ENCODE peak calls at places on chromosomes 13 and 19, in four cellular contexts. M, U, I and N are unnamed samples.

GRCh38 chr13:32969516-32969941 is 46.7 kb upstream of the KL start:
- DNase-seq in U (no peak), I (no peak), M (no peak), N (no peak)

GRCh38 chr19:44566984-44567383 is 37.5 kb upstream of the CEACAM20 start:
- DNase-seq in U (no peak), M (no peak), I (no peak), N (no peak)

GRCh38 chr13:89375839-89376238 is 1704.7 kb downstream of the SLITRK5 start:
- DNase-seq in U (no peak), I (no peak), M (no peak), N (no peak)

GRCh38 chr13:41668130-41668757 is 210.9 kb downstream of the RGCC start:
- DNase-seq in U (peak), M (peak), I (no peak), N (peak)

GRCh38 chr13:25771208-25771607 is 280.6 kb downstream of the SHISA2 start:
- DNase-seq in M (no peak), U (no peak), I (no peak), N (no peak)

GRCh38 chr13:30737511-30738342 is 2.4 kb downstream of the ALOX5AP start:
- DNase-seq in M (no peak), I (no peak), U (no peak), N (no peak)

GRCh38 chr19:3328743-3329142 is 37.6 kb upstream of the NFIC start:
- DNase-seq in M (no peak), I (no peak), U (no peak), N (no peak)

GRCh38 chr19:42175952-42176648 is 41.4 kb downstream of the DEDD2 start:
- DNase-seq in M (no peak), U (no peak), I (no peak), N (no peak)

GRCh38 chr19:47848871-47849473 is 10.1 kb upstream of the TPRX2 start:
- DNase-seq in U (peak), I (peak), M (peak), N (peak)

GRCh38 chr19:18972301-18972831 is 31.3 kb upstream of the HOMER3 start:
- DNase-seq in M (no peak), I (no peak), U (no peak), N (no peak)

DNA sequence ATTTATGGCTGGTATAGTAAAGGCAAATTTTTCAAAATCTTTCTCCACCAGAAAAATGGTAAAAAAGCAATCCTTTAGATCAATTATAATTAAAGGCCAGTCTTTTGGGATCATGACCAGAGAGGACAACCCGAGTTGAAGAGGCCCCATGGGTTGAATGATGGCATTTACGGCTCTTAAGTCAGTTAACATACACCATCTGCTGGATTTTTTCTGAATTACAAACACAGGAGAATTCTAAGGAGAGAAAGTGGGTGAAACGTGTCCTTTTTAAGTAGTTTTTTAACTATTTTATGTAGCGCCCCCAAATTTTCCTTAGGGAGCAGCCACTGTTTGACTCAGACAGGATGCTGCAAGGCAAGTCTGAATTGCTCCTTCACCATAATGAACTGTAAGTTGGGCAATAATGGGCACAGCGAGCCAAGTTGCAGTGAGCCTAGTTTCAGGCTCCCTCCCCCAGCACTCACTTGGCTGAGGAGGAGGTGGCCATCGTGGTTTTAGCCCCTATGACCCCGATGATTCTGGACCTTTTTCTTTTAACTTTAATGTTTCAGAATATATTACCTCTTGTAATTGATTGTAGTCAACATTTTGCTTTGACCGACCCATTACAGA is 13.6 kb upstream of the ZNF611 start:
- DNase-seq in M (peak), I (no peak), U (peak), N (no peak)
- TF ChIP-seq FOSL1 in M (no peak), I (no peak), U (no peak), N (no peak)

DNA sequence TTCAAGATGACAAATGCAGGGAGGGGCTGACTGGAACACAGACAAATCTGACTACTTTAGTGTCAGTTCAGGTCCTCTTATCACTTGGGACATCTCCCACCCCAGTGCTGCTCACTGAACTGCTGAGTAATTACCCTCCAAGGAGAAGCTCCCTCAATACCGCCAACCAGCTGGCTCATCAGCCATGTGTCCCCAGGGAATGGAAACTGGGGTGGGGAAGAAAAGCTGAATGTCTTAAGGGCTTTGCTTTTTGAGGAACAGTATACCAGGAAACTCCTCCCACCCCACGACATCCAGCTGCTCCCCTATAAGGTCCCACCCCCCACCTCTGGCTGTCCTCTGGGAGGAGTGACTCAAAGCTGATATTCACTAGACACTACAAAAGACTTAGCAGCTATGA is 2.0 kb downstream of the ZNF823 start:
- DNase-seq in U (no peak), M (peak), I (no peak), N (no peak)
- TF ChIP-seq FOSL1 in U (no peak), M (peak), I (no peak), N (no peak)

GRCh38 chr19:53867225-53868090 is at the start of gene MYADM:
- DNase-seq in I (peak), M (peak), U (peak), N (peak)
- TF ChIP-seq FOSL1 in I (no peak), M (no peak), U (no peak), N (no peak)

GRCh38 chr13:99909836-99910619 is 61.5 kb downstream of the ZIC5 start:
- DNase-seq in I (no peak), U (no peak), M (no peak), N (no peak)
- TF ChIP-seq FOSL1 in I (no peak), U (no peak), M (no peak), N (no peak)

GRCh38 chr19:7993560-7993959 is 11.9 kb downstream of the ELAVL1 start:
- DNase-seq in M (no peak), U (no peak), I (no peak), N (no peak)
- TF ChIP-seq FOSL1 in M (no peak), U (no peak), I (no peak), N (no peak)

DNA sequence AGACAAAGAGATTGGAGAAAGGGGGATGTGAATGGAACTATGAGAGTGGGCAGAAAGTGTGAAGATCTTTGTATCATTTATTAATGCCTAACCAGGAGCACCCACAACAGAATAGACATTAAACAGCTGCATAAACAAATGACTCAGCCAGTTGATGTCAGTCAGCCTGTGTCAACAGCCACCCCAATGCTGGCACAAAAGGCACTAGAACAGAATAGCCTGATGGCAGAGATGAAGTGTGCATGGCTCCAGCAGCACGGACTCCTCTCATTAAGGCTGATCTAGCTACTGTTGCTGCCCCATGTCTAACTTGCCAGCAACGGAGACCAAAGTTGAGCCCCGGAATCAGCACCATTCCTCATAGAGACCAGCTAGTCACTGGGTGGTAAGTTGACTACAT is 7.8 kb downstream of the CPB2 start:
- DNase-seq in M (no peak), U (no peak), I (no peak), N (no peak)
- TF ChIP-seq FOSL1 in M (no peak), U (no peak), I (no peak), N (no peak)

DNA sequence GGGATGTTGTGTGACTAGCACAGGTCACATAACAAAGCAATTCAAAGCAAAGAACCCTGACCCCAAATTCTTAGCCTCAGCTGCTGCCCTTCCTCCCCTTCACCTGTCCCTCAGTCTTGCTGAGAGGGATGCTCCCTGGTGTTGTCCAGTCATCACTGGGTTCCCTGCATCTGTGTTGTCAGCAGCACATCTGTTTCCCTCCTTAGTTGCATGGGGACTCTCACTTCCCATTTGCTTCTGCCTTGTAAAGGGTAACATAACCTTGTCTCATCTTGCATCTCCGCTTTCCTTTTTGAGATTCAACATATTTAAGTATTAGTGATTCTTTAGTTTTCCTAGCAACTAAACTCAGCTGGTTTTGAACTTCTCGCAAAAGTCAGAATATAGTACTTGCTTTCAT is 54.0 kb downstream of the SPATA13 start:
- DNase-seq in U (no peak), M (no peak), I (no peak), N (no peak)
- TF ChIP-seq FOSL1 in U (no peak), M (no peak), I (no peak), N (no peak)